ENCODE peak calls at places on chromosomes 13 and 19, in four cellular contexts. Z, K, B and W are unnamed samples. For H3K4me1, the result is how much of the 10 kb centered on the place peaks cover.

GRCh38 chr13:82717249-82717648 is 1165.0 kb downstream of the SLITRK1 start:
- DNase-seq in B (no peak), K (no peak), Z (no peak), W (no peak)

GRCh38 chr19:6528544-6529121 is 2.2 kb upstream of the TNFSF9 start:
- DNase-seq in K (peak), B (peak), Z (no peak), W (peak)

GRCh38 chr13:112452380-112453206 is 76.4 kb downstream of the SPACA7 start:
- DNase-seq in K (no peak), Z (no peak), B (no peak), W (no peak)

GRCh38 chr19:18644144-18645034 is 7.6 kb downstream of the KLHL26 start:
- DNase-seq in K (no peak), Z (no peak), B (no peak), W (no peak)

GRCh38 chr13:49354719-49355118 is 89.1 kb downstream of the CAB39L start:
- DNase-seq in K (no peak), B (no peak), Z (no peak), W (no peak)

GRCh38 chr13:45178349-45179142 is 22.3 kb downstream of the KCTD4 start:
- DNase-seq in B (no peak), K (no peak), Z (no peak), W (no peak)

GRCh38 chr13:57832187-57832586 is 200.6 kb downstream of the PCDH17 start:
- DNase-seq in Z (no peak), K (no peak), B (no peak), W (no peak)

GRCh38 chr19:39566064-39566463 is 26.1 kb upstream of the EID2 start:
- DNase-seq in K (no peak), Z (no peak), B (peak), W (no peak)

GRCh38 chr19:3304871-3305423 is 61.4 kb upstream of the NFIC start:
- DNase-seq in K (peak), B (peak), Z (peak), W (peak)

GRCh38 chr19:5990289-5990797 is 12.4 kb upstream of the RANBP3 start:
- DNase-seq in K (no peak), B (no peak), Z (no peak), W (no peak)

GRCh38 chr13:27408074-27408473 is 16.3 kb upstream of the GTF3A start:
- DNase-seq in K (no peak), B (peak), Z (no peak), W (no peak)

GRCh38 chr19:37817180-37817911 is 38.0 kb upstream of the ZNF573 start:
- DNase-seq in K (peak), Z (peak), B (peak), W (peak)

GRCh38 chr19:7681336-7682174 is 922 bp downstream of the TRAPPC5 start:
- DNase-seq in Z (peak), B (peak), K (peak), W (peak)

GRCh38 chr19:28885965-28886364 is 327.0 kb downstream of the UQCRFS1 start:
- DNase-seq in K (no peak), B (no peak), Z (no peak), W (no peak)

GRCh38 chr19:38556521-38557174 is 61.1 kb downstream of the MAP4K1 start:
- DNase-seq in Z (no peak), B (no peak), K (no peak), W (no peak)

GRCh38 chr13:48730971-48731658 is 77.4 kb downstream of the CYSLTR2 start:
- DNase-seq in B (no peak), K (no peak), Z (no peak), W (no peak)

GRCh38 chr13:65292488-65292901 is 1937.6 kb downstream of the PCDH9 start:
- DNase-seq in B (peak), K (no peak), Z (no peak), W (no peak)

GRCh38 chr19:50300814-50301606 is 28.2 kb downstream of the KCNC3 start:
- DNase-seq in K (no peak), Z (no peak), B (no peak), W (no peak)

GRCh38 chr19:32168606-32169005 is 176.8 kb upstream of the ZNF507 start:
- DNase-seq in Z (no peak), K (peak), B (no peak), W (no peak)

GRCh38 chr13:76016799-76017198 is 380.7 kb downstream of the LMO7 start:
- DNase-seq in B (no peak), K (no peak), Z (peak), W (no peak)

GRCh38 chr13:73677041-73677589 is 457.1 kb downstream of the KLF12 start:
- DNase-seq in B (no peak), Z (no peak), K (no peak), W (no peak)

GRCh38 chr13:33069365-33069764 is 53.1 kb downstream of the KL start:
- DNase-seq in Z (no peak), B (no peak), K (no peak), W (no peak)

GRCh38 chr19:34461375-34462100 is 20.0 kb upstream of the WTIP start:
- DNase-seq in K (no peak), Z (no peak), B (no peak), W (no peak)

GRCh38 chr13:77300176-77301141 is 26.4 kb downstream of the MYCBP2 start:
- DNase-seq in B (no peak), K (no peak), Z (no peak), W (no peak)

GRCh38 chr13:91349992-91350911 is 2.8 kb downstream of the MIR17HG start:
- DNase-seq in K (no peak), B (no peak), Z (no peak), W (no peak)

GRCh38 chr13:42990147-42990990 is 1.7 kb downstream of the EPSTI1 start:
- DNase-seq in B (peak), Z (no peak), K (no peak), W (no peak)

GRCh38 chr13:73248711-73249580 is 190.1 kb downstream of the KLF5 start:
- DNase-seq in Z (peak), B (peak), K (no peak), W (no peak)

GRCh38 chr19:8721334-8721733 is at the start of gene OR2Z1:
- DNase-seq in Z (no peak), K (no peak), B (no peak), W (no peak)

GRCh38 chr13:37049810-37050209 is 9.7 kb downstream of the SUPT20H start:
- DNase-seq in Z (no peak), B (no peak), K (no peak), W (no peak)

GRCh38 chr13:101397742-101398141 is 18.6 kb downstream of the NALCN start:
- DNase-seq in B (no peak), K (no peak), Z (no peak), W (no peak)

GRCh38 chr13:42574011-42574410 is at the start of gene TNFSF11:
- DNase-seq in Z (no peak), B (peak), K (no peak), W (no peak)

GRCh38 chr13:46936525-46936924 is 39.7 kb upstream of the HTR2A start:
- DNase-seq in K (no peak), B (no peak), Z (no peak), W (no peak)

GRCh38 chr13:43838909-43839308 is 40.6 kb downstream of the CCDC122 start:
- DNase-seq in K (no peak), Z (no peak), B (no peak), W (no peak)

GRCh38 chr19:49951806-49952474 is 9.0 kb downstream of the SIGLEC11 start:
- DNase-seq in Z (no peak), K (no peak), B (no peak), W (no peak)

GRCh38 chr13:101942535-101943157 is 459.2 kb downstream of the FGF14 start:
- DNase-seq in B (no peak), Z (no peak), K (no peak), W (no peak)

GRCh38 chr19:56253737-56254136 is 18.8 kb upstream of the EDDM13 start:
- DNase-seq in Z (no peak), K (no peak), B (peak), W (no peak)

DNA sequence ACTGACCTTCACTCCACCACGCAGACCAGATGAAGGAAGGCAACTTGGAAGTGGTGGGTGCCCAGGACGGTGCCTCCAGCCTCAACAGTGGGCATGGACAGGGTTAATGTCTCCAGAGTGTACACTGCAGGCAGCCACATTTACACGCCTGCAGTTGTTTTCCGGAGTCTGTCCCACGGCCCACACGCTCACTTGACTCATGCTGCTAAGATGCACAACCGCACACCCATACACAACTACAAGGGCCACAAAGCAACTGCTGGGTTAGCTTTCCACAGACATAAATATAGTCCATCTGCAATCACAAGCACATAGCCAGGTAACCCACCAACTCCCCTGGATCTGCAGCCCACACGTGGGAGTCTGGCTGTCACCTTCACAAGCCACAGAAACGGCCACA is 12.6 kb upstream of the AXL start:
- DNase-seq in K (no peak), Z (no peak), B (no peak), W (no peak)
- H3K27ac ChIP-seq in K (peak), Z (no peak), B (no peak), W (no peak)

DNA sequence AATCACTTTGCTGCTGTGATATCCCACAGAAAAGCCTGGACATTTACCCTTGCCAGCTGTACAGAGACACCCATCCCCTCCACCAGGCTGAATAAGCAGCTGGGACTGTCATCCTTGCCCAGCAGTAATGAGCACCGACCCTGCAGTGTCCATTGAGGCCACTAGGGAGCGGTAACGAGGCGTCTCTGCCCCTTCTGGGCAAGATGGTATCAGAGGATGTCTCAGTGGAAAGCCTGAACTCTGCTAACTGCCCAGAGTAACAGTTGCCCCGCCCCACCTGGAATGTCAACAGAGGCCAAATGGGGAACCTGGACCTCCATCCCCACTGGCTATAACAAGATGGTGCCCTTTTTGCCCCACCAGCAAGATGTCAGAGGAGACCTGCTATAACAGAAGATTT is 22.8 kb upstream of the CEACAM20 start:
- DNase-seq in K (no peak), Z (no peak), B (peak), W (no peak)
- H3K4me1 ChIP-seq in K (under half), Z (under half), B (under half), W (under half)

GRCh38 chr19:956747-957451 is 27.2 kb upstream of the WDR18 start:
- DNase-seq in B (peak), K (no peak), Z (peak), W (no peak)
- H3K27ac ChIP-seq in B (peak), K (no peak), Z (peak), W (no peak)

GRCh38 chr13:21013682-21014038 is 47.7 kb downstream of the LATS2 start:
- DNase-seq in Z (no peak), B (no peak), K (no peak), W (peak)

GRCh38 chr13:21014666-21015170 is 46.7 kb downstream of the LATS2 start:
- DNase-seq in K (peak), Z (peak), B (no peak), W (peak)

GRCh38 chr13:21012841-21013681 is 48.3 kb downstream of the LATS2 start:
- DNase-seq in K (no peak), Z (peak), B (no peak), W (no peak)

GRCh38 chr13:21015284-21015683 is 46.1 kb downstream of the LATS2 start:
- DNase-seq in B (no peak), Z (no peak), K (no peak), W (no peak)

GRCh38 chr13:21014139-21014665 is 47.2 kb downstream of the LATS2 start:
- DNase-seq in B (no peak), K (no peak), Z (no peak), W (peak)
- H3K4me1 ChIP-seq in B (under half), K (half or more), Z (half or more), W (under half)

GRCh38 chr19:48698046-48698445 is 2.3 kb downstream of the FUT2 start:
- DNase-seq in B (no peak), Z (peak), K (no peak), W (no peak)

GRCh38 chr19:48695743-48696352 is at the start of gene FUT2:
- DNase-seq in K (no peak), B (no peak), Z (peak), W (no peak)

GRCh38 chr19:48696353-48697010 is 711 bp downstream of the FUT2 start:
- DNase-seq in B (no peak), K (no peak), Z (peak), W (no peak)
- H3K27ac ChIP-seq in B (no peak), K (no peak), Z (peak), W (no peak)

GRCh38 chr19:58037927-58038687 is 4.3 kb downstream of the ZSCAN1 start:
- DNase-seq in K (no peak), Z (peak), B (no peak), W (no peak)
- H3K4me1 ChIP-seq in K (under half), Z (under half), B (under half), W (under half)